ENCODE peak calls at places on chromosome 19, in five cellular contexts. N is spleen, B is thyroid gland, P is tibial nerve, Q is ovary. E is an unnamed sample.

GRCh38 chr19:9323919-9324583 is at the start of gene ZNF559:
- DNase-seq in N (peak), B (peak), P (peak), Q (peak), E (peak)

GRCh38 chr19:10680545-10681135 is 20.6 kb upstream of the QTRT1 start:
- DNase-seq in N (no peak), B (no peak), P (no peak), Q (no peak), E (no peak)

GRCh38 chr19:58460039-58460438 is 6.8 kb upstream of the ZNF324 start:
- DNase-seq in N (no peak), B (no peak), P (no peak), Q (no peak), E (no peak)

GRCh38 chr19:49507803-49508494 is 4.5 kb upstream of the FCGRT start:
- DNase-seq in N (no peak), B (no peak), P (no peak), Q (no peak), E (no peak)

GRCh38 chr19:35268546-35269424 is at the start of gene USF2:
- DNase-seq in N (peak), B (peak), P (peak), Q (peak), E (peak)

GRCh38 chr19:16371540-16371986 is 46.9 kb downstream of the KLF2 start:
- DNase-seq in N (peak), B (peak), P (no peak), Q (no peak), E (peak)

GRCh38 chr19:16180611-16181010 is 4.6 kb upstream of the FAM32A start:
- DNase-seq in N (no peak), B (no peak), P (no peak), Q (no peak), E (no peak)

GRCh38 chr19:11131471-11131870 is 24.1 kb downstream of the SPC24 start:
- DNase-seq in N (no peak), B (no peak), P (no peak), Q (peak), E (no peak)

GRCh38 chr19:47228168-47228936 is 2.6 kb downstream of the BBC3 start:
- DNase-seq in N (peak), B (peak), P (peak), Q (peak), E (peak)

GRCh38 chr19:10009269-10009665 is 1.0 kb downstream of the COL5A3 start:
- DNase-seq in N (no peak), B (peak), P (peak), Q (peak), E (peak)

GRCh38 chr19:47315125-47315821 is 5.6 kb downstream of the C5AR1 start:
- DNase-seq in N (peak), B (no peak), P (peak), Q (no peak), E (peak)

GRCh38 chr19:11125994-11126685 is 29.4 kb downstream of the SPC24 start:
- DNase-seq in N (peak), B (peak), P (peak), Q (peak), E (peak)

GRCh38 chr19:58395979-58396627 is 647 bp downstream of the RNF225 start:
- DNase-seq in N (no peak), B (peak), P (no peak), Q (no peak), E (no peak)

GRCh38 chr19:4185413-4186086 is 3.1 kb downstream of the ANKRD24 start:
- DNase-seq in N (no peak), B (no peak), P (no peak), Q (no peak), E (no peak)

GRCh38 chr19:2461751-2462634 is 5.2 kb upstream of the LMNB2 start:
- DNase-seq in N (peak), B (peak), P (no peak), Q (peak), E (peak)

GRCh38 chr19:6744381-6745288 is 5.2 kb downstream of the TRIP10 start:
- DNase-seq in N (no peak), B (peak), P (peak), Q (peak), E (peak)

GRCh38 chr19:56566904-56567273 is 379 bp upstream of the ZNF470 start:
- DNase-seq in N (peak), B (peak), P (peak), Q (no peak), E (peak)

GRCh38 chr19:12636631-12637030 is 25.9 kb downstream of the ZNF791 start:
- DNase-seq in N (peak), B (peak), P (no peak), Q (no peak), E (no peak)
- TF ChIP-seq CTCF in N (no peak), B (no peak), P (no peak), Q (no peak), E (no peak)

DNA sequence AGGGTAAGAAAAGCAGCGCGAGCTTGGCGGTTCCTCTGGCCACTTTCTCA is at the start of gene DMRTC2:
- DNase-seq in N (no peak), B (no peak), P (no peak), Q (no peak), E (no peak)
- H3K27ac ChIP-seq in N (no peak), B (no peak), P (no peak), Q (no peak), E (no peak)

DNA sequence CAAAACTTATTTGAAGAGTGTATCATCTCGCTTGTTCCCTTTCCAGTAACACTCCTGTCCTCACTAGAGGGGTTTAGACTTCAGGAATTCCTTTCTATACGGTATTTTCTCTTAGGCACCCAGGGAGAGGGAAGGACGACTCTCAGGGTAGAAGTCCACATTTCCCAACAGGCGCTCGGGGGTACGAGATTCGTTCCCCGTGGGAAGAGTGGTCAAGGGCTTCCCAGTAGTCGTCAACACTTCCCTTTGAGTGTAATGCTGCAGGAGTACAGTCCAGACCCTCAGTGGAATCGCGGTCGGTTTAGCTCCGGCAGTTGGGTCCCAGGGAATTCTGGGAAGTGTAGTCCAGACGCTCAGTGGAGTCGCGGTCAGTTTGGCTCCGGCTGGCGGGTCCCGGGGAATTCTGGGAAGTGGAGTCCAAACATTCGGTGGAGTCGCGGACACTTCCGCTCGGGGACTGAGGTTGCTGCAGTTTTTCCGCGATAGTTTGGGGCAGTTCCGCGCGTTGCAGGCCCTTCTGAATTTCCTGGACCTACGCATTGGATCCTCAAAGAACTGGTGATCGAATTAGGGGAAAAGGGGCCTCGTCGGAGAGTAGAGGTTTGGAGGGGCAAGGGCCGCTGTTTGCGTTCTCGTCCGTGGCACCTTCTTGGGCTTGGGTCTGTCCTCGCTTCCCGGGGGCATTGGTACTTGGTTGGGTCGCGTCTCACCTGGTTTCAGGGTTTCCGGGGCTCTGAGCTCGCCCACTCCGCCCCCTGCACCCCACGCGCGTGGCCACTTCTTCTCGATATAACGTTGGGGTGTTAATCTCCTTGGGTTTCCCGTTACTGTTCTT is at the start of gene ZNF224:
- DNase-seq in N (peak), B (peak), P (peak), Q (peak), E (peak)
- TF ChIP-seq POLR2A in N (no peak), B (no peak), P (no peak), Q (peak), E (peak)

DNA sequence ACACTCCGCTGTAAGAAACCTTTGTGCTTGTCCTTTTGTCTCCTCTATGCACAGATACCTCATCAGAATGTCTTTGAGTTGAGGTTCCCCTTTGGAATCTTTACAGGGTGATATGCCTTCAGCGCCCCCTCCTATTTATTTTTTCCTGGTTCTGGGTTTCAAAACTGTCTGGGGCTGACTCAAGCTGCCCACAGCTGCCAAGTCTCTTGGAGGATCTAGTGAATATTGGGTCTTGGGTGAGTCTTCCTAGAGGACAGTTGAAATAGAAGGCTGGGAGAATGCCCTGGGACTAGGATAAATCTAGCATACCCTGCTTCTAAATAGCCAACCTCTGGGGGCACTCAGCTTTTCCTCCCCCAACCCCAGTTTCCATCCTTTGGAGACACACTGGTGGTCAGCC is 945 bp downstream of the ZNF136 start:
- DNase-seq in N (no peak), B (no peak), P (no peak), Q (no peak), E (no peak)
- TF ChIP-seq CTCF in N (no peak), B (no peak), P (no peak), Q (no peak), E (no peak)